ENCODE peak calls at places on chromosomes 4 and X, in four cellular contexts. U, A, N and Q are unnamed samples.

GRCh38 chrX:53246231-53246630 is 21.2 kb upstream of the KDM5C start:
- DNase-seq in U (no peak), A (no peak), N (no peak), Q (no peak)

GRCh38 chr4:176359590-176359989 is 39.8 kb downstream of the SPCS3 start:
- DNase-seq in U (no peak), A (no peak), N (no peak), Q (no peak)

GRCh38 chrX:2710041-2710471 is 19.0 kb downstream of the CD99 start:
- DNase-seq in U (peak; percentile 18), A (no peak), N (no peak), Q (peak; percentile 21)

GRCh38 chr4:150746156-150746555 is 164.2 kb downstream of the MAB21L2 start:
- DNase-seq in U (no peak), A (no peak), N (no peak), Q (no peak)

GRCh38 chr4:85577307-85577706 is 102.4 kb downstream of the ARHGAP24 start:
- DNase-seq in U (peak; percentile 82), A (no peak), N (no peak), Q (no peak)

GRCh38 chrX:151754042-151754419 is 19.5 kb downstream of the CNGA2 start:
- DNase-seq in U (no peak), A (no peak), N (no peak), Q (no peak)

GRCh38 chrX:139826065-139827044 is 106.5 kb downstream of the ATP11C start:
- DNase-seq in U (no peak), A (no peak), N (no peak), Q (no peak)

GRCh38 chr4:77859256-77859655 is 3.4 kb upstream of the MRPL1 start:
- DNase-seq in U (no peak), A (no peak), N (no peak), Q (no peak)

GRCh38 chrX:153995504-153995903 is 22.9 kb downstream of the TMEM187 start:
- DNase-seq in U (no peak), A (no peak), N (no peak), Q (no peak)

GRCh38 chrX:148771440-148771839 is 271.0 kb downstream of the AFF2 start:
- DNase-seq in U (no peak), A (no peak), N (no peak), Q (no peak)

GRCh38 chrX:118346258-118347094 is 570 bp downstream of the WDR44 start:
- DNase-seq in U (peak; percentile 67), A (no peak), N (no peak), Q (no peak)

GRCh38 chr4:1594871-1595788 is 89.0 kb downstream of the FAM53A start:
- DNase-seq in U (no peak), A (no peak), N (no peak), Q (no peak)

GRCh38 chr4:183241322-183241640 is 78.8 kb downstream of the CLDN22 start:
- DNase-seq in U (peak; percentile 75), A (no peak), N (no peak), Q (no peak)

GRCh38 chrX:100098660-100099375 is 311.3 kb downstream of the PCDH19 start:
- DNase-seq in U (no peak), A (no peak), N (no peak), Q (no peak)

GRCh38 chr4:7759635-7760034 is 180.0 kb downstream of the AFAP1 start:
- DNase-seq in U (no peak), A (no peak), N (no peak), Q (no peak)

GRCh38 chr4:176791591-176792347 is 953 bp downstream of the VEGFC start:
- DNase-seq in U (no peak), A (no peak), N (no peak), Q (no peak)

GRCh38 chr4:3686746-3687145 is 79.4 kb upstream of the ADRA2C start:
- DNase-seq in U (no peak), A (no peak), N (no peak), Q (no peak)

GRCh38 chr4:128604204-128604603 is 205.3 kb upstream of the JADE1 start:
- DNase-seq in U (no peak), A (no peak), N (no peak), Q (no peak)

GRCh38 chrX:10949541-10949940 is 161.6 kb upstream of the HCCS start:
- DNase-seq in U (no peak), A (no peak), N (no peak), Q (no peak)

GRCh38 chrX:13717697-13718483 is 16.5 kb downstream of the TRAPPC2 start:
- DNase-seq in U (no peak), A (no peak), N (no peak), Q (no peak)

GRCh38 chrX:8783100-8784098 is 17.8 kb downstream of the FAM9A start:
- DNase-seq in U (peak; percentile 52), A (peak; percentile 10), N (no peak), Q (no peak)

GRCh38 chr4:19577121-19577520 is 674.6 kb upstream of the SLIT2 start:
- DNase-seq in U (no peak), A (no peak), N (no peak), Q (no peak)

GRCh38 chr4:48967101-48967500 is 19.0 kb upstream of the CWH43 start:
- DNase-seq in U (no peak), A (no peak), N (no peak), Q (no peak)

GRCh38 chr4:182144621-182145359 is 98.4 kb upstream of the TENM3 start:
- DNase-seq in U (no peak), A (no peak), N (no peak), Q (no peak)

GRCh38 chrX:37867509-37868153 is 20.3 kb upstream of the DYNLT3 start:
- DNase-seq in U (no peak), A (no peak), N (no peak), Q (no peak)

GRCh38 chr4:155338196-155338595 is 38.6 kb downstream of the MAP9 start:
- DNase-seq in U (no peak), A (no peak), N (no peak), Q (no peak)

GRCh38 chr4:129153700-129154099 is 57.7 kb downstream of the C4orf33 start:
- DNase-seq in U (no peak), A (no peak), N (no peak), Q (no peak)

GRCh38 chr4:18366762-18367358 is 345.3 kb upstream of the LCORL start:
- DNase-seq in U (peak; percentile 4), A (no peak), N (peak; percentile 7), Q (peak; percentile 1)

GRCh38 chr4:6641164-6641970 is 882 bp downstream of the MRFAP1 start:
- DNase-seq in U (peak; percentile 57), A (no peak), N (no peak), Q (peak; percentile 24)

GRCh38 chr4:173005912-173006633 is 162.5 kb upstream of the GALNT7 start:
- DNase-seq in U (no peak), A (no peak), N (no peak), Q (no peak)

GRCh38 chrX:71178908-71179307 is 34.3 kb downstream of the NLGN3 start:
- DNase-seq in U (peak; percentile 81), A (no peak), N (peak; percentile 31), Q (no peak)

GRCh38 chr4:2799444-2799911 is 6.6 kb downstream of the SH3BP2 start:
- DNase-seq in U (no peak), A (no peak), N (no peak), Q (no peak)

GRCh38 chr4:179095585-179096228 is 1653.5 kb upstream of the AGA start:
- DNase-seq in U (peak; percentile 23), A (no peak), N (no peak), Q (peak; percentile 1)

GRCh38 chrX:30597258-30598012 is 19.9 kb upstream of the TASL start:
- DNase-seq in U (no peak), A (no peak), N (peak; percentile 53), Q (no peak)

GRCh38 chr4:153643406-153644016 is 40.6 kb upstream of the TLR2 start:
- DNase-seq in U (peak; percentile 44), A (no peak), N (peak; percentile 50), Q (peak; percentile 68)

GRCh38 chrX:150704030-150704613 is 10.9 kb downstream of the MTMR1 start:
- DNase-seq in U (no peak), A (no peak), N (no peak), Q (no peak)

GRCh38 chr4:37917388-37917787 is 26.5 kb downstream of the TBC1D1 start:
- DNase-seq in U (no peak), A (no peak), N (no peak), Q (no peak)

GRCh38 chrX:24391362-24391761 is 30.9 kb downstream of the SUPT20HL1 start:
- DNase-seq in U (no peak), A (no peak), N (no peak), Q (no peak)

GRCh38 chr4:2257361-2258001 is 4.4 kb downstream of the MXD4 start:
- DNase-seq in U (no peak), A (no peak), N (no peak), Q (no peak)

GRCh38 chr4:153494562-153494961 is 28.4 kb downstream of the TMEM131L start:
- DNase-seq in U (no peak), A (no peak), N (no peak), Q (no peak)

GRCh38 chr4:89298788-89299152 is 8.8 kb downstream of the GPRIN3 start:
- DNase-seq in U (no peak), A (no peak), N (no peak), Q (peak; percentile 26)
- TF ChIP-seq GABPA in U (no peak), A (no peak), N (no peak), Q (no peak)

GRCh38 chr4:57110635-57111546 is 706 bp upstream of the IGFBP7 start:
- DNase-seq in U (peak; percentile 2), A (no peak), N (no peak), Q (peak; percentile 95)

GRCh38 chr4:57113870-57114269 is 3.7 kb upstream of the IGFBP7 start:
- DNase-seq in U (no peak), A (no peak), N (no peak), Q (no peak)

GRCh38 chr4:57109530-57109846 is 697 bp downstream of the IGFBP7 start:
- DNase-seq in U (no peak), A (no peak), N (no peak), Q (no peak)

GRCh38 chr4:57114973-57115372 is 4.8 kb upstream of the IGFBP7 start:
- DNase-seq in U (no peak), A (no peak), N (no peak), Q (no peak)

GRCh38 chr4:57109847-57110634 is at the start of gene IGFBP7:
- DNase-seq in U (peak; percentile 4), A (no peak), N (no peak), Q (peak; percentile 34)
- TF ChIP-seq CTCF in U (no peak), A (no peak), N (no peak), Q (no peak)

GRCh38 chr4:152095701-152096070 is 334.9 kb upstream of the GATB start:
- DNase-seq in U (no peak), A (no peak), N (no peak), Q (no peak)
- TF ChIP-seq GABPA in U (no peak), A (no peak), N (no peak), Q (no peak)

DNA sequence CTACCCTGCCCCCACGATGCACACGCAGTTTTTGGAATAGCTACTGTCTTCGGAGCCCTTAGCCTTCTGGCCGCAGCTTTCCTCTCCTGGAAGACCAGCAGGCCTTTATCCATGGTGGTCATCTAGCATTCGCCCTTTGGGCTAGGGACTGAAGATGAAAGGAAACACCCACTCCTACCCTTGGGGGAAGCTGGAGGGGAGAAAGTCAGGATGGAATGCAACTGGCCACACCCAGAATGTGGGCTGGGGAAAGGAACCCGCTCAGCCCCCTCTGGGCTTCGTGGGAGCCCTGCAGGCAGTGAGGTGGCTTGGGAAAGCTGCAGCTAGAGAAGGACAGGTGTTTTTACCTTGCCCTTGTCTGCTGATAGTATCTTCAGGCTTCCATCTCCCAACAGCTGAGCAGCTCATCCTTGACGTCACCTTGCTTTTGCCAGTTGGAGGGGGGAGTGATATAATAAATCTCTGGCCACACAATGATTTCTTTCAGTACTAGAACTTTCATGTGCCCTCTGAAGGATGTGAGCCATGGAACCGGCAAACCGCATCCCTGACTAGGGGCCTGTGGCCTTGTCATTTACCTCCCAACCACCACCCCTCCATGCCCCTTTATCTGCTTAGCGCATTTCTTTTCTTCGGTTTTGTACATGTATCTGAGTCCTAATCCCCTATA is 59.0 kb downstream of the ELF4 start:
- DNase-seq in U (no peak), A (no peak), N (no peak), Q (no peak)
- TF ChIP-seq CTCF in U (no peak), A (no peak), N (no peak), Q (no peak)